ENCODE peak calls at places on chromosomes 5 and 9, in nine cellular contexts. O is NCI-H2029 treated with DMSO at 0.1 percent for 48 hours; W is ascending aorta; K is CD4-positive, alpha-beta T cell; G is uterus; X is amniotic epithelial cell; U is GM13976; P is stimulated activated CD4-positive, alpha-beta T cell treated with anti-CD3 and anti-CD28 coated beads, Interleukin-2, amount 100 ng/mL, for 48 hours; J is HFF-Myc. C is an unnamed sample.

GRCh38 chr5:29460946-29461538 is 1732.4 kb upstream of the CDH6 start:
- DNase-seq in K (no peak), P (no peak), G (no peak), U (no peak), O (no peak), W (no peak), J (no peak), X (no peak), C (no peak)

GRCh38 chr5:149011084-149011483 is 51.8 kb downstream of the SH3TC2 start:
- DNase-seq in K (no peak), O (no peak), U (no peak), J (no peak), W (no peak), X (peak), G (no peak), P (no peak), C (no peak)

GRCh38 chr5:139386039-139386438 is 2.9 kb upstream of the SLC23A1 start:
- DNase-seq in X (no peak), J (no peak), O (no peak), K (no peak), U (no peak), G (no peak), P (no peak), W (no peak), C (no peak)

GRCh38 chr9:35920004-35920658 is 10.8 kb downstream of the SPAAR start:
- DNase-seq in O (no peak), K (no peak), X (no peak), G (no peak), W (no peak), P (no peak), J (no peak), U (no peak), C (no peak)

GRCh38 chr5:139459451-139459934 is 3.0 kb downstream of the ECSCR start:
- DNase-seq in J (no peak), K (no peak), G (no peak), U (peak), W (no peak), X (no peak), O (no peak), P (no peak), C (no peak)

GRCh38 chr5:6638236-6638635 is 5.0 kb downstream of the SRD5A1 start:
- DNase-seq in W (no peak), X (no peak), O (no peak), J (no peak), P (no peak), K (no peak), U (no peak), G (no peak), C (no peak)

GRCh38 chr9:138022121-138022741 is 144.6 kb downstream of the CACNA1B start:
- DNase-seq in K (peak), U (peak), X (no peak), O (peak), J (no peak), W (no peak), G (no peak), P (no peak), C (no peak)

GRCh38 chr5:173499471-173500212 is 116.8 kb downstream of the BOD1 start:
- DNase-seq in W (no peak), G (no peak), J (no peak), X (no peak), P (no peak), O (peak), K (no peak), U (no peak), C (no peak)

GRCh38 chr9:134004131-134004873 is 12.2 kb upstream of the VAV2 start:
- DNase-seq in P (no peak), U (peak), K (no peak), W (no peak), J (no peak), O (no peak), X (no peak), G (no peak), C (no peak)

GRCh38 chr9:121676916-121677315 is 25.5 kb downstream of the DAB2IP start:
- DNase-seq in P (no peak), O (no peak), J (no peak), K (no peak), X (no peak), G (no peak), U (no peak), W (no peak), C (no peak)

GRCh38 chr5:55868846-55869245 is 17.7 kb downstream of the IL31RA start:
- DNase-seq in J (peak), G (no peak), O (no peak), U (no peak), X (peak), W (no peak), P (peak), K (no peak), C (no peak)

GRCh38 chr9:115349542-115349941 is 231.6 kb upstream of the TNC start:
- DNase-seq in U (no peak), O (no peak), P (no peak), K (no peak), X (peak), W (no peak), J (no peak), G (no peak), C (no peak)

C was measured in GDM1.